ENCODE peak calls at places on chromosome 6, in eight cellular contexts. One of them, this sample, is unnamed.

GRCh38 chr6:47187883-47188587 is 121.7 kb downstream of the TNFRSF21 start:
- DNase-seq in HFFc6: peak; percentile 46
- DNase-seq in GM20000: no peak
- DNase-seq in GM12865: no peak
- DNase-seq in body of pancreas: no peak
- DNase-seq in CD14-positive monocyte: no peak
- DNase-seq in left ventricle myocardium inferior: no peak
- DNase-seq in endothelial cell: no peak
- DNase-seq in this sample: no peak

GRCh38 chr6:101080597-101080996 is 199.5 kb upstream of the ASCC3 start:
- DNase-seq in CD14-positive monocyte: no peak
- DNase-seq in body of pancreas: no peak
- DNase-seq in HFFc6: peak; percentile 84
- DNase-seq in GM12865: no peak
- DNase-seq in GM20000: no peak
- DNase-seq in left ventricle myocardium inferior: no peak
- DNase-seq in endothelial cell: no peak
- DNase-seq in this sample: no peak

GRCh38 chr6:46756469-46757205 is 9.9 kb downstream of the ANKRD66 start:
- DNase-seq in HFFc6: no peak
- DNase-seq in GM12865: no peak
- DNase-seq in CD14-positive monocyte: no peak
- DNase-seq in GM20000: no peak
- DNase-seq in endothelial cell: no peak
- DNase-seq in left ventricle myocardium inferior: no peak
- DNase-seq in body of pancreas: no peak
- DNase-seq in this sample: no peak

GRCh38 chr6:34792605-34793500 is 970 bp downstream of the BLTP3A start:
- DNase-seq in GM12865: peak; percentile 64
- DNase-seq in body of pancreas: peak; percentile 38
- DNase-seq in CD14-positive monocyte: peak; percentile 66
- DNase-seq in HFFc6: peak; percentile 50
- DNase-seq in GM20000: peak; percentile 60
- DNase-seq in left ventricle myocardium inferior: no peak
- DNase-seq in endothelial cell: peak; percentile 29
- DNase-seq in this sample: peak; percentile 52

GRCh38 chr6:73308712-73309533 is 45.2 kb downstream of the DPPA5 start:
- DNase-seq in endothelial cell: peak; percentile 11
- DNase-seq in left ventricle myocardium inferior: no peak
- DNase-seq in HFFc6: no peak
- DNase-seq in GM20000: no peak
- DNase-seq in GM12865: peak; percentile 28
- DNase-seq in body of pancreas: no peak
- DNase-seq in CD14-positive monocyte: no peak
- DNase-seq in this sample: no peak

GRCh38 chr6:106051241-106051640 is 34.9 kb upstream of the PRDM1 start:
- DNase-seq in HFFc6: no peak
- DNase-seq in GM20000: no peak
- DNase-seq in body of pancreas: no peak
- DNase-seq in left ventricle myocardium inferior: no peak
- DNase-seq in CD14-positive monocyte: no peak
- DNase-seq in endothelial cell: no peak
- DNase-seq in GM12865: no peak
- DNase-seq in this sample: no peak

GRCh38 chr6:26607434-26608230 is 10.9 kb downstream of the ABT1 start:
- DNase-seq in CD14-positive monocyte: no peak
- DNase-seq in GM20000: peak; percentile 72
- DNase-seq in left ventricle myocardium inferior: no peak
- DNase-seq in GM12865: peak; percentile 82
- DNase-seq in endothelial cell: peak; percentile 51
- DNase-seq in HFFc6: peak; percentile 60
- DNase-seq in body of pancreas: peak; percentile 46
- DNase-seq in this sample: peak; percentile 72

GRCh38 chr6:25637946-25638345 is 14.1 kb upstream of the SCGN start:
- DNase-seq in GM20000: no peak
- DNase-seq in GM12865: no peak
- DNase-seq in body of pancreas: peak; percentile 45
- DNase-seq in CD14-positive monocyte: no peak
- DNase-seq in endothelial cell: no peak
- DNase-seq in left ventricle myocardium inferior: no peak
- DNase-seq in HFFc6: no peak
- DNase-seq in this sample: no peak

GRCh38 chr6:30641048-30641447 is 5.9 kb upstream of the C6orf136 start:
- DNase-seq in endothelial cell: no peak
- DNase-seq in body of pancreas: no peak
- DNase-seq in CD14-positive monocyte: no peak
- DNase-seq in left ventricle myocardium inferior: no peak
- DNase-seq in GM20000: no peak
- DNase-seq in GM12865: no peak
- DNase-seq in HFFc6: no peak
- DNase-seq in this sample: no peak

GRCh38 chr6:156154896-156155295 is 622.3 kb upstream of the ARID1B start:
- DNase-seq in GM20000: no peak
- DNase-seq in body of pancreas: no peak
- DNase-seq in endothelial cell: no peak
- DNase-seq in HFFc6: no peak
- DNase-seq in CD14-positive monocyte: no peak
- DNase-seq in GM12865: no peak
- DNase-seq in left ventricle myocardium inferior: no peak
- DNase-seq in this sample: no peak

GRCh38 chr6:22149501-22150490 is 147.0 kb downstream of the PRL start:
- DNase-seq in endothelial cell: no peak
- DNase-seq in left ventricle myocardium inferior: no peak
- DNase-seq in HFFc6: no peak
- DNase-seq in GM12865: peak; percentile 57
- DNase-seq in GM20000: no peak
- DNase-seq in CD14-positive monocyte: no peak
- DNase-seq in body of pancreas: no peak
- DNase-seq in this sample: no peak

GRCh38 chr6:100376103-100376502 is 88.6 kb downstream of the SIM1 start:
- DNase-seq in GM20000: no peak
- DNase-seq in body of pancreas: no peak
- DNase-seq in GM12865: peak; percentile 21
- DNase-seq in left ventricle myocardium inferior: no peak
- DNase-seq in endothelial cell: no peak
- DNase-seq in CD14-positive monocyte: no peak
- DNase-seq in HFFc6: no peak
- DNase-seq in this sample: no peak

GRCh38 chr6:7469696-7470095 is 71.8 kb upstream of the DSP start:
- DNase-seq in body of pancreas: no peak
- DNase-seq in HFFc6: no peak
- DNase-seq in CD14-positive monocyte: no peak
- DNase-seq in GM20000: no peak
- DNase-seq in GM12865: no peak
- DNase-seq in left ventricle myocardium inferior: no peak
- DNase-seq in endothelial cell: no peak
- DNase-seq in this sample: no peak

GRCh38 chr6:62904687-62905086 is 306.6 kb upstream of the FKBP1C start:
- DNase-seq in GM20000: no peak
- DNase-seq in left ventricle myocardium inferior: no peak
- DNase-seq in GM12865: no peak
- DNase-seq in HFFc6: no peak
- DNase-seq in endothelial cell: no peak
- DNase-seq in CD14-positive monocyte: no peak
- DNase-seq in body of pancreas: no peak
- DNase-seq in this sample: no peak

GRCh38 chr6:135640449-135641111 is 143.0 kb upstream of the AHI1 start:
- DNase-seq in CD14-positive monocyte: no peak
- DNase-seq in GM12865: no peak
- DNase-seq in GM20000: peak; percentile 7
- DNase-seq in left ventricle myocardium inferior: no peak
- DNase-seq in endothelial cell: no peak
- DNase-seq in body of pancreas: no peak
- DNase-seq in HFFc6: no peak
- DNase-seq in this sample: no peak

GRCh38 chr6:22072939-22073338 is 223.9 kb downstream of the PRL start:
- DNase-seq in GM12865: no peak
- DNase-seq in CD14-positive monocyte: no peak
- DNase-seq in HFFc6: no peak
- DNase-seq in GM20000: no peak
- DNase-seq in endothelial cell: no peak
- DNase-seq in left ventricle myocardium inferior: no peak
- DNase-seq in body of pancreas: no peak
- DNase-seq in this sample: no peak

GRCh38 chr6:63882208-63882607 is 246.6 kb downstream of the PHF3 start:
- DNase-seq in HFFc6: no peak
- DNase-seq in GM12865: no peak
- DNase-seq in GM20000: no peak
- DNase-seq in CD14-positive monocyte: no peak
- DNase-seq in endothelial cell: no peak
- DNase-seq in body of pancreas: no peak
- DNase-seq in left ventricle myocardium inferior: no peak
- DNase-seq in this sample: no peak

GRCh38 chr6:46130665-46131064 is 876 bp downstream of the ENPP4 start:
- DNase-seq in HFFc6: no peak
- DNase-seq in GM20000: no peak
- DNase-seq in body of pancreas: no peak
- DNase-seq in endothelial cell: no peak
- DNase-seq in GM12865: peak; percentile 20
- DNase-seq in CD14-positive monocyte: no peak
- DNase-seq in left ventricle myocardium inferior: no peak
- DNase-seq in this sample: no peak

GRCh38 chr6:132515386-132515785 is 2.5 kb upstream of the STX7 start:
- DNase-seq in body of pancreas: no peak
- DNase-seq in GM12865: no peak
- DNase-seq in endothelial cell: no peak
- DNase-seq in GM20000: no peak
- DNase-seq in CD14-positive monocyte: no peak
- DNase-seq in HFFc6: no peak
- DNase-seq in left ventricle myocardium inferior: no peak
- DNase-seq in this sample: no peak

GRCh38 chr6:138864343-138864890 is 68.5 kb downstream of the ECT2L start:
- DNase-seq in GM20000: no peak
- DNase-seq in endothelial cell: no peak
- DNase-seq in GM12865: no peak
- DNase-seq in CD14-positive monocyte: no peak
- DNase-seq in body of pancreas: no peak
- DNase-seq in HFFc6: no peak
- DNase-seq in left ventricle myocardium inferior: no peak
- DNase-seq in this sample: no peak

GRCh38 chr6:168355716-168356522 is 36.3 kb upstream of the DACT2 start:
- DNase-seq in CD14-positive monocyte: no peak
- DNase-seq in GM12865: no peak
- DNase-seq in left ventricle myocardium inferior: peak; percentile 56
- DNase-seq in GM20000: no peak
- DNase-seq in endothelial cell: peak; percentile 79
- DNase-seq in body of pancreas: peak; percentile 67
- DNase-seq in HFFc6: no peak
- DNase-seq in this sample: no peak

GRCh38 chr6:65707134-65707826 is at the start of gene EYS:
- DNase-seq in CD14-positive monocyte: no peak
- DNase-seq in GM12865: no peak
- DNase-seq in left ventricle myocardium inferior: no peak
- DNase-seq in body of pancreas: no peak
- DNase-seq in endothelial cell: no peak
- DNase-seq in HFFc6: no peak
- DNase-seq in GM20000: no peak
- DNase-seq in this sample: no peak

GRCh38 chr6:129539032-129539431 is 170.9 kb downstream of the ARHGAP18 start:
- DNase-seq in endothelial cell: no peak
- DNase-seq in body of pancreas: no peak
- DNase-seq in left ventricle myocardium inferior: no peak
- DNase-seq in HFFc6: no peak
- DNase-seq in GM12865: no peak
- DNase-seq in GM20000: no peak
- DNase-seq in CD14-positive monocyte: no peak
- DNase-seq in this sample: no peak

DNA sequence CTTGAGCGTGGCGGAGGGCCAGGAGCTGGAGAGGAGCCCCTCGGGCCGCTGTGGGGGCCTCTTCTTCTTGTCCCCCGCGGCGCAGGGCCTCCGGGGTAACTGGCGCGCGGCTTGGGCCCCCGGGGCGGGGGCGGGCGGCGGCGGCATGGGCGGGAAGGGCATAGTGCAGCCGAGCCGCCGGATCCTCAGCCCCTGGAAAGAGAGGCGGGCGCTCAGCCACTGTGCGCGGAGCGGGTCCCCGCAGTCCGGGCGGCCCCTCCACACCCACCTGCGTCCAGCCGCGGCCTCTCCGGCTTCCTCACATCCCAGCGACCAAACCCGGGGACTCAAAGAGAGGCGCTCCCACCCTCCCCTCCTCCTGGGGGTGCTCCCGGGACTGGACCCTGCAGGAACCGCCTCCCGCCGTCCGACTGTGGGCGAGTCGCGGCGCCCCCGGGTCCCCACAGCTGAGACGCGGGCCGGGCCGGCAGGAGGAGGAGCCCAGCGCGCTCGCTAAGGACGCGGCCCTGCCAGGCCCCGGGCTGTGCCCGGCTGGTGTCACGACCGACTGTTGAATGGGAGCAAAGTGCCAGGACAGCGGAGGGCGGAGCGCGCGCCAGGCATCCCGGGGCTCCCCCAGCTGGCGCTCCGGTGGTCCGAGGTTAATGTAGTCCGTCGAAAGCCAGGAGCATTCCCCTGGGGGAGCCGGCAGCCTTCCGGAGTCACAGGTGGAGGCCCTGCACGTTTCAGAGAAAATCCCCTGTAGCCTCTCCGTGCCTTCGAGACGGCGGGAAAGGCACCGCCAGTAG is at the start of gene PRR18:
- DNase-seq in GM12865: peak; percentile 81
- DNase-seq in GM20000: peak; percentile 61
- DNase-seq in CD14-positive monocyte: no peak
- DNase-seq in HFFc6: no peak
- DNase-seq in body of pancreas: peak; percentile 21
- DNase-seq in endothelial cell: peak; percentile 48
- DNase-seq in left ventricle myocardium inferior: no peak
- DNase-seq in this sample: peak; percentile 62
- TF ChIP-seq CTCF in GM12865: no peak
- TF ChIP-seq CTCF in GM20000: no peak
- TF ChIP-seq CTCF in CD14-positive monocyte: no peak
- TF ChIP-seq CTCF in HFFc6: no peak
- TF ChIP-seq CTCF in body of pancreas: no peak
- TF ChIP-seq CTCF in endothelial cell: no peak
- TF ChIP-seq CTCF in left ventricle myocardium inferior: no peak
- TF ChIP-seq CTCF in this sample: no peak

GRCh38 chr6:14286634-14287428 is 169.3 kb downstream of the CD83 start:
- DNase-seq in left ventricle myocardium inferior: no peak
- DNase-seq in GM20000: no peak
- DNase-seq in body of pancreas: no peak
- DNase-seq in GM12865: no peak
- DNase-seq in HFFc6: no peak
- DNase-seq in endothelial cell: no peak
- DNase-seq in CD14-positive monocyte: no peak
- DNase-seq in this sample: no peak
- TF ChIP-seq CTCF in left ventricle myocardium inferior: no peak
- TF ChIP-seq CTCF in GM20000: no peak
- TF ChIP-seq CTCF in body of pancreas: no peak
- TF ChIP-seq CTCF in GM12865: no peak
- TF ChIP-seq CTCF in HFFc6: peak; percentile 9
- TF ChIP-seq CTCF in endothelial cell: no peak
- TF ChIP-seq CTCF in CD14-positive monocyte: no peak
- TF ChIP-seq CTCF in this sample: no peak

GRCh38 chr6:161080263-161080970 is 88.8 kb downstream of the MAP3K4 start:
- DNase-seq in CD14-positive monocyte: no peak
- DNase-seq in endothelial cell: no peak
- DNase-seq in GM12865: no peak
- DNase-seq in HFFc6: no peak
- DNase-seq in left ventricle myocardium inferior: no peak
- DNase-seq in GM20000: no peak
- DNase-seq in body of pancreas: no peak
- DNase-seq in this sample: no peak
- TF ChIP-seq CTCF in CD14-positive monocyte: no peak
- TF ChIP-seq CTCF in endothelial cell: no peak
- TF ChIP-seq CTCF in GM12865: no peak
- TF ChIP-seq CTCF in HFFc6: no peak
- TF ChIP-seq CTCF in left ventricle myocardium inferior: no peak
- TF ChIP-seq CTCF in GM20000: no peak
- TF ChIP-seq CTCF in body of pancreas: no peak
- TF ChIP-seq CTCF in this sample: no peak

GRCh38 chr6:38279423-38279822 is 360.3 kb downstream of the BTBD9 start:
- DNase-seq in HFFc6: no peak
- DNase-seq in left ventricle myocardium inferior: no peak
- DNase-seq in CD14-positive monocyte: no peak
- DNase-seq in body of pancreas: no peak
- DNase-seq in GM12865: no peak
- DNase-seq in endothelial cell: no peak
- DNase-seq in GM20000: no peak
- DNase-seq in this sample: no peak
- TF ChIP-seq CTCF in HFFc6: peak; percentile 12
- TF ChIP-seq CTCF in left ventricle myocardium inferior: peak; percentile 38
- TF ChIP-seq CTCF in CD14-positive monocyte: no peak
- TF ChIP-seq CTCF in body of pancreas: no peak
- TF ChIP-seq CTCF in GM12865: peak; percentile 1
- TF ChIP-seq CTCF in endothelial cell: no peak
- TF ChIP-seq CTCF in GM20000: no peak
- TF ChIP-seq CTCF in this sample: no peak